ENCODE peak calls at places on chromosome 14, in four cellular contexts. X is putamen, Q is WERI-Rb-1, W is Calu3. C is an unnamed sample.

GRCh38 chr14:23577004-23577681 is 1.4 kb downstream of the JPH4 start:
- DNase-seq in W (no peak), X (no peak), Q (no peak), C (peak)

GRCh38 chr14:61438860-61439765 is 117.7 kb downstream of the PRKCH start:
- DNase-seq in W (peak), X (no peak), Q (no peak), C (peak)

GRCh38 chr14:74414380-74414779 is 11.6 kb downstream of the SYNDIG1L start:
- DNase-seq in W (no peak), X (no peak), Q (no peak), C (no peak)

GRCh38 chr14:89061696-89062095 is 237.2 kb downstream of the TTC8 start:
- DNase-seq in X (no peak), Q (no peak), W (no peak), C (no peak)

GRCh38 chr14:50023671-50024490 is 92.5 kb downstream of the VCPKMT start:
- DNase-seq in Q (no peak), W (no peak), X (no peak), C (no peak)

GRCh38 chr14:74618078-74618952 is 6.3 kb upstream of the LTBP2 start:
- DNase-seq in Q (no peak), X (no peak), W (peak), C (no peak)

GRCh38 chr14:23056257-23056955 is 914 bp downstream of the CDH24 start:
- DNase-seq in Q (peak), W (peak), X (no peak), C (peak)

GRCh38 chr14:35332517-35333346 is 40.5 kb downstream of the PSMA6 start:
- DNase-seq in X (no peak), W (peak), Q (no peak), C (peak)